ENCODE peak calls at places on chromosomes 12 and 14, in four cellular contexts. One of them, this sample, is unnamed.
A peak's percentile ranks its signal among the peaks of the same experiment; 100 is the strongest.

GRCh38 chr12:34392741-34393085 is 370.4 kb downstream of the ALG10 start:
- DNase-seq in HEK293T: no peak
- DNase-seq in OCI-M1: no peak
- DNase-seq in right atrium auricular region: peak; percentile 36
- DNase-seq in this sample: no peak

GRCh38 chr14:28756896-28757570 is 9.6 kb upstream of the FOXG1 start:
- DNase-seq in HEK293T: no peak
- DNase-seq in right atrium auricular region: no peak
- DNase-seq in OCI-M1: peak; percentile 5
- DNase-seq in this sample: no peak

GRCh38 chr12:112938751-112939150 is 477 bp downstream of the OAS3 start:
- DNase-seq in OCI-M1: peak; percentile 48
- DNase-seq in right atrium auricular region: no peak
- DNase-seq in HEK293T: no peak
- DNase-seq in this sample: no peak

GRCh38 chr12:111754671-111755070 is 12.1 kb upstream of the ALDH2 start:
- DNase-seq in OCI-M1: no peak
- DNase-seq in HEK293T: no peak
- DNase-seq in right atrium auricular region: no peak
- DNase-seq in this sample: no peak

GRCh38 chr14:37563189-37563588 is 31.9 kb downstream of the FOXA1 start:
- DNase-seq in right atrium auricular region: no peak
- DNase-seq in OCI-M1: no peak
- DNase-seq in HEK293T: no peak
- DNase-seq in this sample: no peak

GRCh38 chr12:48787791-48788521 is 933 bp downstream of the ADCY6 start:
- DNase-seq in OCI-M1: no peak
- DNase-seq in HEK293T: no peak
- DNase-seq in right atrium auricular region: no peak
- DNase-seq in this sample: no peak

GRCh38 chr14:103356151-103356766 is 22.2 kb downstream of the EIF5 start:
- DNase-seq in OCI-M1: peak; percentile 85
- DNase-seq in HEK293T: no peak
- DNase-seq in right atrium auricular region: no peak
- DNase-seq in this sample: no peak

GRCh38 chr12:3559601-3560294 is 68.7 kb downstream of the PRMT8 start:
- DNase-seq in right atrium auricular region: no peak
- DNase-seq in HEK293T: no peak
- DNase-seq in OCI-M1: no peak
- DNase-seq in this sample: no peak